ENCODE peak calls at places on chromosome 17, in six cellular contexts. M, B, F, L, H and G are unnamed samples.

GRCh38 chr17:30954046-30954805 is 16.6 kb upstream of the RNF135 start:
- DNase-seq in M (no peak), H (no peak), B (no peak), F (no peak), L (no peak), G (no peak)

GRCh38 chr17:34434065-34434464 is 71.0 kb upstream of the CCL1 start:
- DNase-seq in F (no peak), H (no peak), B (no peak), L (no peak), M (no peak), G (no peak)

GRCh38 chr17:78780335-78780734 is 1.7 kb downstream of the CYTH1 start:
- DNase-seq in H (no peak), L (no peak), B (no peak), F (no peak), M (no peak), G (no peak)

GRCh38 chr17:43827596-43827995 is 5.3 kb downstream of the MPP3 start:
- DNase-seq in M (no peak), F (no peak), L (no peak), H (no peak), B (no peak), G (no peak)

GRCh38 chr17:56176101-56176500 is 22.8 kb downstream of the ANKFN1 start:
- DNase-seq in F (no peak), H (no peak), B (no peak), M (no peak), L (no peak), G (no peak)

GRCh38 chr17:18182190-18182977 is 1.2 kb upstream of the ALKBH5 start:
- DNase-seq in L (no peak), H (peak), F (no peak), B (no peak), M (peak), G (no peak)

GRCh38 chr17:61235001-61235820 is 164.4 kb upstream of the TBX2 start:
- DNase-seq in B (no peak), F (no peak), M (no peak), L (no peak), H (no peak), G (no peak)

GRCh38 chr17:4722678-4723240 is 8.5 kb upstream of the MED11 start:
- DNase-seq in F (no peak), M (no peak), H (no peak), L (no peak), B (no peak), G (no peak)

GRCh38 chr17:15171433-15172047 is 93.6 kb downstream of the PMP22 start:
- DNase-seq in F (no peak), L (peak), M (peak), B (peak), H (peak), G (no peak)

GRCh38 chr17:43720311-43721060 is 38.1 kb downstream of the SOST start:
- DNase-seq in L (no peak), F (peak), H (peak), B (peak), M (peak), G (peak)

GRCh38 chr17:79041041-79041570 is 17.1 kb downstream of the C1QTNF1 start:
- DNase-seq in F (no peak), B (no peak), H (no peak), L (no peak), M (no peak), G (no peak)

GRCh38 chr17:39196820-39197331 is 593 bp downstream of the CACNB1 start:
- DNase-seq in B (no peak), F (no peak), M (no peak), H (peak), L (no peak), G (no peak)

GRCh38 chr17:1315409-1315808 is 35.9 kb downstream of the TRARG1 start:
- DNase-seq in M (no peak), L (no peak), F (no peak), H (no peak), B (no peak), G (no peak)

GRCh38 chr17:46758614-46759013 is 59.9 kb downstream of the WNT3 start:
- DNase-seq in L (no peak), H (no peak), B (no peak), M (no peak), F (no peak), G (no peak)

GRCh38 chr17:60390223-60390622 is 1.7 kb downstream of the USP32 start:
- DNase-seq in F (no peak), H (no peak), L (no peak), M (no peak), B (no peak), G (no peak)

GRCh38 chr17:50263293-50264262 is 10.7 kb upstream of the TMEM92 start:
- DNase-seq in H (no peak), M (no peak), L (no peak), F (peak), B (no peak), G (no peak)

GRCh38 chr17:69997332-69997731 is 77.7 kb upstream of the KCNJ16 start:
- DNase-seq in M (no peak), H (no peak), B (no peak), L (no peak), F (no peak), G (no peak)

DNA sequence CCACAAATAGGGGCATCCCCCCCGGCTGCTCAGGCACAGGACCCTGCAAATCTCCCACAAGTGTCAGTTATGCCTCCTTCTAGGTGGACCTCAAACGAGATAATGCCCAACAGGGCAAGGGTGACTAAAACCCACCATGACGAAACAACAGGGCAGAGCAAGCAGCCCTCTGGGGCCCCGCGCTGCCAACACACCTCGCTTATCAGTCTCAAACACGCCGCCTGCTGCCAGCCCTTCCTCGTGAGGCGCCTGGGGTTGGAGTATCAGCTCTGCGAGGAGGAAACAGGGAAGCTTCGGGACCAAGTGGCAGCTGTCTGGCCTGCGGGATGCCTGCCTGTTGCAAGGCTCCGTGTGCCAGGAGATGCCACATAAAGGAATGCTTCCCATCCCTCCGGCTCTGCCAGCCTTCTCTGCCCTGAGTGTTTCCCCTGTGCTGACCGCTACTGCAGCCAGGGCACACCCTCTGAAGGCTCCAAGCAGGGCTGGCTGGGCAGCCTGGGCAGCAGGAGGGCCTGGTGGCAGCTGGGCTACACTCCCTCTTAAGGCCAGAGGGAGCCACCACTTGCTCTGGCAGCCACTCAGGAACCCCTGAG is 2.5 kb downstream of the SMIM5 start:
- DNase-seq in H (no peak), B (no peak), F (no peak), L (no peak), M (no peak), G (no peak)
- TF ChIP-seq CTCF in H (no peak), B (no peak), F (no peak), L (no peak), M (no peak), G (no peak)

GRCh38 chr17:58141505-58141904 is 6.7 kb upstream of the OR4D1 start:
- DNase-seq in L (no peak), M (no peak), H (no peak), F (no peak), B (no peak), G (no peak)

GRCh38 chr17:58136669-58137279 is 11.4 kb upstream of the OR4D1 start:
- DNase-seq in M (no peak), L (no peak), F (no peak), H (peak), B (no peak), G (no peak)
- TF ChIP-seq CTCF in M (peak), L (peak), F (no peak), H (peak), B (no peak), G (no peak)

GRCh38 chr17:29241015-29241963 is 5.4 kb upstream of the CRYBA1 start:
- DNase-seq in F (no peak), B (peak), L (peak), M (no peak), H (peak), G (no peak)
- TF ChIP-seq CTCF in F (no peak), B (no peak), L (no peak), M (no peak), H (peak), G (no peak)

DNA sequence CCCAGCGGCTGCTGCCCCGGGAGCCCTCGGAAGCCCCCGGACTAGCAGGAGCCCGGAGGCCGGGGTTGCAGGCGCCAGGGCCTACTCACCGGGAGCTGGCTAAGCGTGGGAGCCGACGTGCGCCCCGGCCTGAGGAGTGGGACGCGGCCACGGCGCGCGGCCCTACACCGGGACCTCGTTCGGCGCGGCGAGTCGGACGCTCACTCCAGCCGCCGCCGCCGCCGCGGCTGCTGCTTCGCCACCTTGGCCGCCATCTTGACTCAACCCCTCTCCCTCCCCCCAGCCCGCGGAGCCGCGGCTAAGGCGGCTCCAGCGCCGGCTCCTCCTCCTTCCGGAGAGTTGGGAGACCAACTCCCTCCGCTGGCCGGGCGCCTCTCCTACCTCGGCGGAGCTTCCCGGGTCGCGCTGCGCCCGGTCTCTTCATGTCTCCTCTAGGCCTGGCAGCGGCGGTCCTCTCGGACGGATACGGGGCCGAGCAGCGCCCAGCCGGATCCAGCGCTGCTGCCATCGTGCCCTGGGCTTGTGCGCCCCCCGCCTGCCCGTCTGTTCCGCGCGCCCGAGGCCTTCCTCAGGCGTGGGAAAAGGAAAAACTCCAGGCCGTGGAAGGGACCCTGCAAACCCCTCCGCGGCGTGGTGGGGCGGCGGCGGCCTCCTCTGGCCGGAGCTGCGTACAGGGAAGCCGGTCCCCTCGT is at the start of gene NCOR1:
- DNase-seq in B (peak), L (peak), M (peak), H (peak), F (peak), G (peak)
- TF ChIP-seq CTCF in B (no peak), L (peak), M (peak), H (peak), F (no peak), G (no peak)

GRCh38 chr17:82257473-82257872 is 16.0 kb downstream of the CSNK1D start:
- DNase-seq in L (no peak), F (no peak), H (peak), B (no peak), M (no peak), G (no peak)
- TF ChIP-seq CTCF in L (no peak), F (no peak), H (no peak), B (no peak), M (no peak), G (no peak)

GRCh38 chr17:8462564-8462963 is 26.9 kb downstream of the NDEL1 start:
- DNase-seq in B (no peak), L (no peak), M (no peak), F (no peak), H (no peak), G (no peak)

GRCh38 chr17:8458128-8458527 is 22.4 kb downstream of the NDEL1 start:
- DNase-seq in M (no peak), F (no peak), B (no peak), H (no peak), L (no peak), G (no peak)

GRCh38 chr17:8463089-8463488 is 27.4 kb downstream of the NDEL1 start:
- DNase-seq in F (no peak), L (no peak), B (no peak), M (no peak), H (no peak), G (no peak)

GRCh38 chr17:8455660-8456059 is 20.0 kb downstream of the NDEL1 start:
- DNase-seq in B (no peak), M (no peak), H (no peak), F (no peak), L (no peak), G (no peak)

DNA sequence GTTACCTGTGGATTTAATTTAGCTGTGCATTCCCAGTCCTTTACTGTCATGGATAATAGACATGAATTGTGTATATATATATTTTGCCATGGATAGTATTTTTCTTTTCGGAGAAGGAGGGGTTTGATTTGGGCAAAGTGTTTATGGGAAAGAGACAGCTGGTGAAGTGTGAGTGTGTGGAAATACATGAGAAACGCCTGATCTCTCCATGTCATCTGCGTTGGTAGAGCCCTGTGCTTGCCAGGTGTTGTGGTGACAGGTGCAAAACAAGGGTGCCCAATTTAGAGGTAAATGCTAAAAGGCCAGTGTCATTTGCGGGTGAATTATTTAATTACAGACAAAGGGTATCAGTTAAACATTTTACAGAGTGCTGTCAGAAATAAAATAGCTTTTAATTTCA is 23.4 kb downstream of the NDEL1 start:
- DNase-seq in H (no peak), L (no peak), F (no peak), B (no peak), M (no peak), G (no peak)
- TF ChIP-seq CTCF in H (no peak), L (no peak), F (no peak), B (no peak), M (no peak), G (no peak)